ENCODE peak calls at places on chromosome 20, in four cellular contexts. Q is PC-3, Y is neuronal stem cell, M is H9. Z is an unnamed sample.

GRCh38 chr20:62019144-62019805 is 46.4 kb downstream of the TAF4 start:
- DNase-seq in Q (no peak), M (no peak), Y (no peak), Z (no peak)

GRCh38 chr20:50580016-50580747 is 70.0 kb downstream of the PTPN1 start:
- DNase-seq in Y (peak), Q (peak), M (peak), Z (peak)

GRCh38 chr20:5863040-5863811 is 87.1 kb downstream of the TRMT6 start:
- DNase-seq in Q (peak), Y (no peak), M (no peak), Z (no peak)

GRCh38 chr20:55746723-55747122 is 258.6 kb downstream of the CBLN4 start:
- DNase-seq in M (no peak), Y (no peak), Q (no peak), Z (no peak)

GRCh38 chr20:435558-435957 is 26.8 kb downstream of the TBC1D20 start:
- DNase-seq in Q (no peak), Y (no peak), M (no peak), Z (no peak)

GRCh38 chr20:57755609-57756008 is 45.8 kb upstream of the PMEPA1 start:
- DNase-seq in Q (no peak), Y (no peak), M (no peak), Z (no peak)

GRCh38 chr20:90651-91050 is 3.2 kb downstream of the DEFB125 start:
- DNase-seq in Q (peak), Y (no peak), M (no peak), Z (no peak)

GRCh38 chr20:37615507-37616425 is 78.1 kb upstream of the CTNNBL1 start:
- DNase-seq in M (peak), Y (peak), Q (peak), Z (peak)

GRCh38 chr20:401682-402495 is 6.2 kb upstream of the RBCK1 start:
- DNase-seq in Q (peak), Y (no peak), M (no peak), Z (peak)

GRCh38 chr20:5484926-5485325 is 168.2 kb upstream of the PROKR2 start:
- DNase-seq in M (no peak), Y (no peak), Q (no peak), Z (no peak)

GRCh38 chr20:3980260-3981131 is 34.9 kb downstream of the RNF24 start:
- DNase-seq in Y (no peak), Q (peak), M (no peak), Z (peak)

GRCh38 chr20:9514461-9515210 is at the start of gene LAMP5:
- DNase-seq in Q (peak), M (peak), Y (peak), Z (peak)

GRCh38 chr20:45629496-45630100 is at the start of gene WFDC10A:
- DNase-seq in M (peak), Y (peak), Q (peak), Z (peak)

GRCh38 chr20:32079655-32080109 is 27.6 kb downstream of the HCK start:
- DNase-seq in Q (no peak), M (peak), Y (no peak), Z (no peak)

GRCh38 chr20:63582382-63583063 is 8.5 kb upstream of the HELZ2 start:
- DNase-seq in Y (no peak), M (no peak), Q (no peak), Z (no peak)

GRCh38 chr20:31706607-31707257 is 15.9 kb downstream of the BCL2L1 start:
- DNase-seq in Q (peak), Y (no peak), M (no peak), Z (peak)

GRCh38 chr20:25340380-25340779 is 50.3 kb downstream of the ABHD12 start:
- DNase-seq in Q (no peak), M (no peak), Y (no peak), Z (no peak)

GRCh38 chr20:8212286-8212685 is 80.2 kb downstream of the PLCB1 start:
- DNase-seq in M (no peak), Q (peak), Y (no peak), Z (no peak)

GRCh38 chr20:8210749-8211148 is 78.7 kb downstream of the PLCB1 start:
- DNase-seq in Y (no peak), Q (no peak), M (no peak), Z (no peak)

GRCh38 chr20:8205996-8206395 is 73.9 kb downstream of the PLCB1 start:
- DNase-seq in Q (peak), Y (no peak), M (no peak), Z (no peak)

GRCh38 chr20:8213270-8213669 is 81.2 kb downstream of the PLCB1 start:
- DNase-seq in Q (no peak), Y (no peak), M (no peak), Z (no peak)

GRCh38 chr20:8209061-8209460 is 77.0 kb downstream of the PLCB1 start:
- DNase-seq in Q (no peak), M (no peak), Y (no peak), Z (no peak)
- H3K4me2 ChIP-seq in Q (no peak), M (no peak), Y (no peak), Z (peak)

GRCh38 chr20:11454966-11455799 is 462.5 kb upstream of the BTBD3 start:
- DNase-seq in Y (no peak), M (no peak), Q (peak), Z (peak)

GRCh38 chr20:11453430-11453829 is 464.3 kb upstream of the BTBD3 start:
- DNase-seq in Q (peak), M (no peak), Y (no peak), Z (no peak)

GRCh38 chr20:11448554-11448953 is 469.1 kb upstream of the BTBD3 start:
- DNase-seq in Y (no peak), M (no peak), Q (no peak), Z (no peak)

GRCh38 chr20:11451793-11452291 is 465.9 kb upstream of the BTBD3 start:
- DNase-seq in M (peak), Q (no peak), Y (peak), Z (peak)

DNA sequence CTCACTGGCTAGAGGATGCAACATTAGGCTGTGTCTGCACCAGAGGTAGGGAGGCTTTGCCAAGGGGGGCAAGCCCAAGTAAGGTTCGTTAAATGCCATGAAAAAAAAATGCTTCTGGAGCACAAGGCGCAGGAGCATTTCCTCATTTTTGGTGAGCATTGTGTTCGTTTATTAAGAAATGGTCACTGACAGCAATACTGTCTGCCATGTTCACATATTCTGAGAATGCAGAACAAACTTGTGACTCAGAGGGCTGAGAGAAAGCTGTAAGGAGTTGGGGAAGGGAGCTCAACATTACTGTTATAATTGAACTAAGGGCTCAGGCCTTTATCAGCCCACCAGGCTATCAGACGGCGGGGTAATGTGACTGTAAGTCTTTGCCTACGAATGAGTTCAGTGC is 465.4 kb upstream of the BTBD3 start:
- DNase-seq in Y (no peak), Q (peak), M (no peak), Z (no peak)
- H2AFZ ChIP-seq in Y (peak), Q (peak), M (peak), Z (no peak)

GRCh38 chr20:48180637-48181036 is 395.4 kb upstream of the SULF2 start:
- DNase-seq in M (no peak), Y (no peak), Q (peak), Z (no peak)
- H3K4me2 ChIP-seq in M (no peak), Y (no peak), Q (peak), Z (no peak)

DNA sequence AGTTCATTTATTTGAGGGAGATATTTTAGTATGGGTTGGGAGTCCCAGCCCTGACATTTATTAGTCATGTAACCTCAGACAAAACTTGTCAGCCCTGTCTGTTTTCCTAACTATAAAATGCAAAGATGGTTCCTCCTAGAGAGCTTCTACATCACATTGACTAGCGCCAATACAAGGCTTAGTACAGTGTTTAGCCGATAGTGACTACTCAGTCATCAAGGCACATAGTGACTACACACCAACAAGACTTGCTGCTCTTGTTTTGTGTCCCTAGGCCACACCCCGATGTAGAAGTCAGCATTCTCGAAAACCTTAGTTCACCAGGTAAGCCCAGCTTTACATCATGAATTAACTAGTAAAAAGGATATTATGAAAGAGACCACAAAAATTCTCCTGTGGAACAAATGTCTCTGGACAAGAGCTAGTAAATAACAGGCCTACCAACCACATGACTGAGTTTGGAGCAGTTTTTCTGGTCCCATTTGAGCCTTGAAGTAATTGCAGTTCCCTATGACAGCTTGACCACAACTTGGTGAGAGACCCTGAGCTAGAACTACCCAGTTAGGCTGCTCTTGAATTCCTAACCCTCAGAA is 68.8 kb downstream of the PFDN4 start:
- DNase-seq in Q (peak), Y (no peak), M (no peak), Z (no peak)
- H2AFZ ChIP-seq in Q (no peak), Y (no peak), M (no peak), Z (no peak)

GRCh38 chr20:53597521-53598120 is 4.0 kb upstream of the ZNF217 start:
- DNase-seq in Y (no peak), M (no peak), Q (peak), Z (peak)

GRCh38 chr20:53599378-53599777 is 5.7 kb upstream of the ZNF217 start:
- DNase-seq in M (no peak), Y (no peak), Q (peak), Z (no peak)

GRCh38 chr20:53599039-53599362 is 5.4 kb upstream of the ZNF217 start:
- DNase-seq in M (no peak), Y (no peak), Q (no peak), Z (no peak)

GRCh38 chr20:53597085-53597482 is 3.4 kb upstream of the ZNF217 start:
- DNase-seq in M (no peak), Y (no peak), Q (peak), Z (peak)

DNA sequence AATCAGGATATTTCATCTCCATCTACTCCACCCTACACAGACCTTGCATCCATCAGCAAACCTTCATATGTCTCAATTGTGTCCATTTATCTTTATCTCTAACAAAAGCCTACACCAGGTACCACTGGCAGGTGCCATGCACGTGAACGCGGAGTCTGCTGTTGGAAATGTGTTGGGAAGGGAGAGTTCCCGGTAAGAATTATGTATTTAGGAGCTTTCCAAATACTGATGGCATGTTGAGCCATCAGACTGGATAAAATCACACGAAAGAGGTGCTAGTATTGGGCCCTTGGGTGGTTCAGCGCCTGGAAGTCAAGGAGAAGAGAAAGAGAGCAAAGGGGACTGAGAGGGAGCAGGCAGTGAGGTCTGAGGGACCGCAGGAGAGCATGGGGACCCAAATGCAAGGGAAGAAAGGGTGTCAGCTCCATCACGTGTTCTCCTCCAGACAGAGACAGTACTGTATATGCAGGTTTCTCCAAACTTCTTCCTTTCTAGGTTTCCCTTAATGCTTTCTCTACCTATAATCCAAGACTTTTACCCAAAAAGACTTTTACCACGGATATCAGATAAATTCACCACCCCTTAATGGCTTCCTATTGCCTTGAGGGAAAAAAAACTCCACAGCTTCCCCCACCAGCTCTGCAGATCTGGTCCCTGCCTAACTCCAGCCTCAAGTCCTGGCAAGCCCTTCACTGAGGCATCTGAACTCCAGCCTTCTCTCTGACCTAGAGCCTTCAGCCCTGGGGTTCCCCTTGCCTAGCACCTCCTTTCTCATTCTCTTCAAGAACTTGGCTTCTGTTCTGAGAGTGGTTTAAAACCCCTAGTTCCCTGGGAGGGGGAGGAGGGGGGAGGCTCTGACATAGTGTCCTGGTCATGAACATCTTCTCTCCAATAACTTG is 4.8 kb upstream of the ZNF217 start:
- DNase-seq in Q (no peak), Y (no peak), M (no peak), Z (no peak)
- H3K4me2 ChIP-seq in Q (peak), Y (no peak), M (no peak), Z (peak)

GRCh38 chr20:20824924-20825584 is 112.6 kb upstream of the RALGAPA2 start:
- DNase-seq in Q (peak), M (peak), Y (peak), Z (peak)
- H2AFZ ChIP-seq in Q (no peak), M (no peak), Y (peak), Z (no peak)

DNA sequence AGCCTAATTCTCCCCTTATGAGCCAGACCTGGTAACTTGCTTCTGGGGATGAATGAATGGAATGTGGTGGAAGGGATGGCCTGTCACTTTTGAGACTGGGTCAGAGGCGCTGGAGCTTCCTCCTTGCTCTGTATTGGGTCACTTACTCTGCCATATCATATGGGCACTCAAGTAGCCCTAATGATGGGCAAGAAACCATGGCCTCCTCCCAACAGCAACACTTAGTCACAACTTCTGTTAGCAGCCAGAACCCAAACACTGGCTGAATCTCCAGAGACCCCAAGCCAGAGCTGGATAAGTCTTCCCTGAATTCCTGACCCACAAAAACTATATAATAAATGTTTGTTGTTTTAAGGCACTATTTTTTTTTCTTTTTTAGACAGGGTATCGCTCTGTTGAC is 5.5 kb downstream of the E2F1 start:
- DNase-seq in Q (no peak), M (no peak), Y (no peak), Z (no peak)
- H3K4me2 ChIP-seq in Q (no peak), M (no peak), Y (no peak), Z (no peak)

GRCh38 chr20:39390186-39390585 is 428.0 kb downstream of the DHX35 start:
- DNase-seq in Y (no peak), Q (no peak), M (no peak), Z (no peak)
- H2AFZ ChIP-seq in Y (no peak), Q (no peak), M (no peak), Z (no peak)

DNA sequence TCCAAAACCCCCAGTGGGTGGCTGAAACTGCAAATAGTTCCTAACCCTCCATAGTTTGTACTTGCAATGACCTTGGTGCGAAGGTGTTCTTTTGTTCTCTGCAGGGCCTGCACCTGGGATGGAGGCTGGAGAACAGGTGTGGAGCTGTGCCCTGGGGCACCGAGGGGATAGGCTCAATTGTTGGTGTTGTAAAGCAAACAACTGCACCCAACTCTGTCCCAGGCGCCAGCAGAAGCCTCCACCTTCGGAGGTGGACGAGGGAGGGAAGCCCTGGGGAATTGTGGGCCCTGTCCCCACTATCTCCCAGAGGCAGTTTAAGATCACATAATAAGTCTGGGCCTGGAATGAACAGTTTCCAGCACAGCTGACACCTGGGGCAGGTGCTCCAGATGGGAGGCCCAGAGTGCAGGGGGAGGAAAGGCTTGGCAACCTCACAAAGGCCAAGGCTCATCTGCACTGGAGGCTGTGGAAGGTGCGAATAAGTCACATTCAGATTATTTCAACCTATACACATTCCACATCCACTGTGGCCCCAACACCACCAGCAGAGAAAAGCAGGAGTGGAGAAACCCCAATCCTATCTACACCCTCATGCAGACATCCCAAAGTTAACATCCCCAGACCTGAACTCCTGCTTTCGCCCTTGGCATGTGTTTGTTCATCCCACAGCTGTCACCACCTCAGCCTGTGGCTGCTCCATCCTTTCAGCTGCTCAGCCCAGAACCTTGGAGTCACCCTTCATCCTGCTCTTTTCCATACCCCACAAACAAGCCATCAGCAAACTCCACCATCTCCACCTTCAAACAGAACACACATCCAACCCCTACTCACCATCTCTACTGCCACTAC is 12.3 kb upstream of the CBFA2T2 start:
- DNase-seq in Q (no peak), Y (no peak), M (peak), Z (no peak)
- H3K4me2 ChIP-seq in Q (no peak), Y (no peak), M (no peak), Z (no peak)

GRCh38 chr20:23200413-23200812 is 114.3 kb upstream of the CD93 start:
- DNase-seq in Q (no peak), Y (no peak), M (no peak), Z (no peak)

GRCh38 chr20:23203310-23203709 is 117.2 kb upstream of the CD93 start:
- DNase-seq in Y (no peak), Q (no peak), M (no peak), Z (no peak)

GRCh38 chr20:23199356-23199755 is 113.2 kb upstream of the CD93 start:
- DNase-seq in M (no peak), Y (no peak), Q (no peak), Z (no peak)

GRCh38 chr20:23200914-23201313 is 114.8 kb upstream of the CD93 start:
- DNase-seq in Y (no peak), M (peak), Q (peak), Z (peak)

DNA sequence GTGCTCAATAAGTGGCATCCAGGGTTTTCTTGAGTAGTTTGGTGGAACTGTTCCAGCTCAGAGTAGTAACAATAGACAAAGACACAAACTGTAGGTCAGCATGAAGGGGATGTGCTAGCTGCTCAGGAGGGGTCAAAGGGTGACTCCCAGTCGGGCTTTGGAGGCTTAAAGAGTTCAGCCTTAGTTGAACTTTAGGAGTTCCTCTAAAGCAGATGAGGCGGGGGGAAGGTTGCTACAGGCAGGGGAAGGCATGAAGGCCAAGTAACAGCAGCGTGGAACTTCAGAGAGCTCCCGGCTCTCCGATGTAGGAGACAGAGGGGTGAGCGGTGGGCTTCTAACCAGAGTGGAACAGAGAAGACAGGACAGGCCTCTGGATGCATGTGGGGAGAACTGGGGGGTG is 115.5 kb upstream of the CD93 start:
- DNase-seq in Y (no peak), Q (no peak), M (no peak), Z (no peak)
- H2AFZ ChIP-seq in Y (no peak), Q (no peak), M (no peak), Z (no peak)